ENCODE peak calls at places on chromosome 17, in five cellular contexts. M is uterus; P is nephron progenitor cell; A is activated CD4-positive, alpha-beta T cell treated with anti-CD3 and anti-CD28 coated beads, Interleukin-2, amount 10 ng/mL, durations not matched to agents 7 days and 5 days; G is RWPE1. U is an unnamed sample.

GRCh38 chr17:50963139-50963538 is 97.0 kb upstream of the TOB1 start:
- DNase-seq in G (no peak), P (no peak), A (no peak), M (no peak), U (no peak)

GRCh38 chr17:43014020-43014615 is 7.5 kb downstream of the IFI35 start:
- DNase-seq in P (no peak), A (no peak), M (no peak), G (no peak), U (no peak)

GRCh38 chr17:40963838-40964237 is 2.9 kb downstream of the KRT39 start:
- DNase-seq in A (peak), P (no peak), M (no peak), G (peak), U (no peak)

GRCh38 chr17:58300336-58300735 is 19.6 kb upstream of the MPO start:
- DNase-seq in G (no peak), P (no peak), A (no peak), M (no peak), U (peak)

GRCh38 chr17:82930043-82930923 is 90.5 kb upstream of the ZNF750 start:
- DNase-seq in G (no peak), M (peak), P (no peak), A (no peak), U (peak)

GRCh38 chr17:69287168-69287567 is 39.8 kb downstream of the ABCA5 start:
- DNase-seq in G (peak), M (no peak), P (no peak), A (no peak), U (no peak)

GRCh38 chr17:45241315-45242011 is 19.8 kb downstream of the FMNL1 start:
- DNase-seq in G (no peak), P (peak), A (no peak), M (no peak), U (no peak)

GRCh38 chr17:79114455-79115301 is 40.1 kb downstream of the ENGASE start:
- DNase-seq in G (no peak), P (no peak), M (peak), A (no peak), U (no peak)

GRCh38 chr17:6643460-6644125 is 2.7 kb downstream of the TXNDC17 start:
- DNase-seq in A (no peak), G (peak), P (no peak), M (no peak), U (no peak)

GRCh38 chr17:289409-289808 is 63.2 kb downstream of the RPH3AL start:
- DNase-seq in P (no peak), G (no peak), M (peak), A (no peak), U (peak)

GRCh38 chr17:77666881-77667395 is 291.6 kb upstream of the TNRC6C start:
- DNase-seq in M (no peak), A (peak), P (no peak), G (no peak), U (no peak)